ENCODE peak calls at places on chromosome 10, in eight cellular contexts. K, Y, W, I, P, T, V and R are unnamed samples. For H3K4me1, the result is how much of the 10 kb centered on the place peaks cover.

GRCh38 chr10:34171957-34172527 is 643.1 kb downstream of the PARD3 start:
- DNase-seq in K (no peak), Y (no peak), W (no peak), I (no peak), P (no peak), T (no peak), V (no peak), R (no peak)

GRCh38 chr10:96470108-96470743 is 43.5 kb downstream of the TLL2 start:
- DNase-seq in K (no peak), Y (peak), W (no peak), I (peak), P (no peak), T (peak), V (peak), R (no peak)

GRCh38 chr10:76582536-76582935 is 1055.1 kb downstream of the KCNMA1 start:
- DNase-seq in K (no peak), Y (no peak), W (no peak), I (no peak), P (no peak), T (no peak), V (no peak), R (no peak)

GRCh38 chr10:73991846-73992245 is 6.1 kb upstream of the VCL start:
- DNase-seq in K (no peak), Y (no peak), W (no peak), I (no peak), P (no peak), T (peak), V (no peak), R (peak)

GRCh38 chr10:92064506-92064905 is 140.9 kb downstream of the BTAF1 start:
- DNase-seq in K (no peak), Y (no peak), W (no peak), I (no peak), P (no peak), T (no peak), V (no peak), R (no peak)

GRCh38 chr10:14451341-14451740 is 120.6 kb upstream of the FRMD4A start:
- DNase-seq in K (no peak), Y (no peak), W (no peak), I (no peak), P (no peak), T (no peak), V (no peak), R (no peak)

GRCh38 chr10:129513312-129513711 is 46.3 kb downstream of the MGMT start:
- DNase-seq in K (no peak), Y (no peak), W (no peak), I (no peak), P (no peak), T (no peak), V (peak), R (no peak)

GRCh38 chr10:6497524-6498140 is 82.4 kb downstream of the PRKCQ start:
- DNase-seq in K (no peak), Y (no peak), W (no peak), I (no peak), P (no peak), T (no peak), V (no peak), R (no peak)

GRCh38 chr10:30847642-30848041 is 184.0 kb downstream of the ZNF438 start:
- DNase-seq in K (no peak), Y (no peak), W (no peak), I (no peak), P (no peak), T (no peak), V (no peak), R (no peak)

GRCh38 chr10:95374597-95375209 is 83.9 kb upstream of the PDLIM1 start:
- DNase-seq in K (peak), Y (peak), W (peak), I (peak), P (peak), T (peak), V (peak), R (peak)

GRCh38 chr10:86363833-86364511 is 2.6 kb downstream of the GRID1 start:
- DNase-seq in K (no peak), Y (no peak), W (peak), I (no peak), P (no peak), T (no peak), V (peak), R (no peak)

GRCh38 chr10:72356987-72357386 is 2.3 kb upstream of the DNAJB12 start:
- DNase-seq in K (no peak), Y (no peak), W (peak), I (no peak), P (no peak), T (no peak), V (no peak), R (no peak)

GRCh38 chr10:47311193-47311899 is 10.9 kb upstream of the GDF2 start:
- DNase-seq in K (no peak), Y (no peak), W (no peak), I (no peak), P (no peak), T (no peak), V (no peak), R (no peak)

GRCh38 chr10:70328018-70328417 is 44.2 kb upstream of the NPFFR1 start:
- DNase-seq in K (no peak), Y (no peak), W (no peak), I (no peak), P (no peak), T (no peak), V (no peak), R (no peak)

GRCh38 chr10:80579849-80580645 is 42.3 kb downstream of the SH2D4B start:
- DNase-seq in K (no peak), Y (no peak), W (no peak), I (no peak), P (no peak), T (no peak), V (no peak), R (no peak)

GRCh38 chr10:98916751-98917150 is 318.9 kb downstream of the HPSE2 start:
- DNase-seq in K (no peak), Y (no peak), W (no peak), I (no peak), P (no peak), T (no peak), V (no peak), R (no peak)

GRCh38 chr10:1377231-1377630 is 321.0 kb downstream of the WDR37 start:
- DNase-seq in K (no peak), Y (no peak), W (no peak), I (no peak), P (no peak), T (no peak), V (no peak), R (no peak)

GRCh38 chr10:78009662-78010061 is 19.7 kb downstream of the POLR3A start:
- DNase-seq in K (no peak), Y (no peak), W (no peak), I (no peak), P (no peak), T (no peak), V (no peak), R (no peak)

GRCh38 chr10:17033529-17034250 is 95.9 kb downstream of the CUBN start:
- DNase-seq in K (no peak), Y (no peak), W (no peak), I (no peak), P (no peak), T (no peak), V (no peak), R (no peak)

GRCh38 chr10:8049151-8049873 is 5.2 kb upstream of the GATA3 start:
- DNase-seq in K (no peak), Y (no peak), W (peak), I (peak), P (no peak), T (no peak), V (no peak), R (no peak)

GRCh38 chr10:6563075-6563474 is 17.0 kb downstream of the PRKCQ start:
- DNase-seq in K (no peak), Y (no peak), W (no peak), I (no peak), P (no peak), T (no peak), V (no peak), R (no peak)

GRCh38 chr10:44576715-44577191 is 191.9 kb upstream of the CXCL12 start:
- DNase-seq in K (no peak), Y (no peak), W (no peak), I (no peak), P (no peak), T (no peak), V (no peak), R (peak)

GRCh38 chr10:43322769-43323168 is 48.7 kb upstream of the FXYD4 start:
- DNase-seq in K (peak), Y (peak), W (peak), I (peak), P (peak), T (peak), V (peak), R (peak)

GRCh38 chr10:49398000-49398861 is 2.3 kb upstream of the DRGX start:
- DNase-seq in K (no peak), Y (no peak), W (peak), I (peak), P (no peak), T (peak), V (peak), R (peak)

GRCh38 chr10:112746329-112746728 is 203.7 kb upstream of the TCF7L2 start:
- DNase-seq in K (no peak), Y (no peak), W (no peak), I (no peak), P (no peak), T (no peak), V (no peak), R (no peak)

GRCh38 chr10:5014936-5015335 is 11.3 kb upstream of the AKR1C2 start:
- DNase-seq in K (no peak), Y (no peak), W (no peak), I (no peak), P (no peak), T (no peak), V (no peak), R (no peak)

GRCh38 chr10:69693886-69694285 is 63.8 kb downstream of the FAM241B start:
- DNase-seq in K (no peak), Y (no peak), W (no peak), I (no peak), P (no peak), T (no peak), V (no peak), R (no peak)

GRCh38 chr10:74135452-74135851 is 15.2 kb downstream of the AP3M1 start:
- DNase-seq in K (no peak), Y (no peak), W (no peak), I (no peak), P (no peak), T (no peak), V (no peak), R (no peak)

GRCh38 chr10:104735036-104735435 is 93.9 kb downstream of the SORCS3 start:
- DNase-seq in K (no peak), Y (no peak), W (no peak), I (no peak), P (no peak), T (peak), V (peak), R (peak)

GRCh38 chr10:52644678-52645434 is 127.7 kb downstream of the MBL2 start:
- DNase-seq in K (peak), Y (peak), W (no peak), I (peak), P (no peak), T (peak), V (no peak), R (no peak)

GRCh38 chr10:132891994-132892393 is 50.4 kb downstream of the CFAP46 start:
- DNase-seq in K (no peak), Y (no peak), W (peak), I (peak), P (peak), T (peak), V (no peak), R (no peak)

GRCh38 chr10:127243490-127244272 is 47.3 kb upstream of the INSYN2A start:
- DNase-seq in K (no peak), Y (peak), W (no peak), I (peak), P (no peak), T (peak), V (peak), R (no peak)

GRCh38 chr10:37747081-37747480 is 110.3 kb downstream of the ZNF248 start:
- DNase-seq in K (no peak), Y (no peak), W (no peak), I (no peak), P (no peak), T (no peak), V (no peak), R (no peak)

GRCh38 chr10:61752111-61753011 is 89.6 kb downstream of the CABCOCO1 start:
- DNase-seq in K (no peak), Y (no peak), W (no peak), I (peak), P (no peak), T (no peak), V (no peak), R (no peak)

DNA sequence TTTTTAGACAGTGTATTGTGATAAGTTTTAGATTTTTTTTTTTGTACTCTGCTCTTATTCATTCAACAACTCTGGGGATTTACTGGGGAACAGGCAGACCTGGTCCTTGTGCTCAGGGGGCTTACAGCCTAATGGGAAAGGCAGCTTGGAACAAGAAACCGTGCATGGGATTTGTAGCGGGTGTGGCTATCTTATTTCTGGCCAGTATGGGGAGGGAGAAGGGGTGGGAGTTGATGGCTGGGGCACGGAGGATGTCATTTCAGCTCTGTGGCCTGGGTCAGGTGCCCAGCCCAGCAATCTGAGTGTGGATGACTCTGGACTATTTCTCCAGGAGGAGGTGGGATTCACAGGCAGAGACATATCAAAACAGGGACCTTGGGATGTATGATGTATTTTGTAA is 47.0 kb downstream of the GRK5 start:
- DNase-seq in K (no peak), Y (no peak), W (no peak), I (no peak), P (no peak), T (no peak), V (no peak), R (no peak)
- H3K4me1 ChIP-seq in K (under half), Y (under half), W (under half), I (under half), P (under half), T (half or more), V (under half), R (half or more)

GRCh38 chr10:75229961-75230360 is 5.8 kb downstream of the COMTD1 start:
- DNase-seq in K (no peak), Y (no peak), W (no peak), I (no peak), P (no peak), T (no peak), V (no peak), R (no peak)
- H3K4me1 ChIP-seq in K (under half), Y (under half), W (under half), I (under half), P (under half), T (half or more), V (under half), R (half or more)

GRCh38 chr10:29032229-29032628 is 256.6 kb upstream of the LYZL1 start:
- DNase-seq in K (no peak), Y (no peak), W (no peak), I (no peak), P (no peak), T (no peak), V (no peak), R (no peak)
- H3K4me1 ChIP-seq in K (under half), Y (under half), W (under half), I (under half), P (under half), T (under half), V (under half), R (under half)

DNA sequence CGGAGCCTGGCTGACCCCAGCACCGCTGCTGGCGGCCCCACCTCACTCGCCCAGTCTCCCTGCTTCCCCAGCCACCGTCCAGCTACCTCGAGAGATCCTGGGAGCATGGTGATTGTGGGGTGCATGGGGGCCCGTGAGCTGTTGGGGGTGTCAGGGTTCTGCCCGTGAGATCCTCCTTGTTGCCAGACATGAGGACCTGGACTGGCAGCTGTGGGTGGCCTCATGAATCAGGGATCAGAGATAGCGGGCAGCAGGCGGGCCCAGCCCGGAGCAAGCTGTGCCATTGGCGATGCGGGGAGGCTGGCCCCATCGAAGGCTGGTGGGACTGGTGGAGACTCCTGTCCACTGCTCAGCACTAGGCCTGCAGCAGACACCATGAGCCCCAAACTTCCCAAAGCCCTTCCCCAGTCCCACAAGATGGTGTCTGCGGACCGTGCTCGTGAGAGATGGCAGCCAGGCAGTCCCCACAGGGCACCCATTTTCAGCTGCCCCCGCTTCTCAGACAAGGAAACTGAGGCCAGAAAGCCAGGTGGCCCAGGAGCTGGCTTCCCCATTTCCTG is 75.6 kb downstream of the LHPP start:
- DNase-seq in K (no peak), Y (no peak), W (no peak), I (no peak), P (no peak), T (peak), V (no peak), R (no peak)
- H3K4me1 ChIP-seq in K (under half), Y (under half), W (under half), I (under half), P (under half), T (under half), V (under half), R (under half)

DNA sequence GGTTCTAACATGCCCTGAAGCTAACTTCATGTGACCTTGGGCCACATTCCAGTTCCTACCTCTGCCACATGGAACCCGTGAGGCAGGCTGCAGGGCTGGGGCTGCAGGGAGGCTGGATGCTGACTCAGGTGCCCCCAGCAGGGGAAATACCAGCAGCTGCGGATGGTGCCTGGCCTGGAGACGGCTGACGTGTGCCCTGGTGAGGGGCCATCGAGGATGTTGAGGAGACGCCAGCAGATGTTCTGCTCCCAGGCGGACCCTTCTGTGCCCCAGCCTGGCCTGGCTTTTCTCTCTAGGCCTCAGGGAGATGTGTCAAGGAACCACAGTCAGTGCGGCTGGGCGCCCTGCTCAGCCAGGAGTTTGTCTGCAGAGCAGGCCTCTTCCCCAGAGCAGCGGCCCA is 8.8 kb downstream of the BAG3 start:
- DNase-seq in K (no peak), Y (no peak), W (no peak), I (peak), P (no peak), T (no peak), V (no peak), R (peak)
- H3K4me1 ChIP-seq in K (under half), Y (under half), W (under half), I (under half), P (under half), T (half or more), V (under half), R (half or more)

DNA sequence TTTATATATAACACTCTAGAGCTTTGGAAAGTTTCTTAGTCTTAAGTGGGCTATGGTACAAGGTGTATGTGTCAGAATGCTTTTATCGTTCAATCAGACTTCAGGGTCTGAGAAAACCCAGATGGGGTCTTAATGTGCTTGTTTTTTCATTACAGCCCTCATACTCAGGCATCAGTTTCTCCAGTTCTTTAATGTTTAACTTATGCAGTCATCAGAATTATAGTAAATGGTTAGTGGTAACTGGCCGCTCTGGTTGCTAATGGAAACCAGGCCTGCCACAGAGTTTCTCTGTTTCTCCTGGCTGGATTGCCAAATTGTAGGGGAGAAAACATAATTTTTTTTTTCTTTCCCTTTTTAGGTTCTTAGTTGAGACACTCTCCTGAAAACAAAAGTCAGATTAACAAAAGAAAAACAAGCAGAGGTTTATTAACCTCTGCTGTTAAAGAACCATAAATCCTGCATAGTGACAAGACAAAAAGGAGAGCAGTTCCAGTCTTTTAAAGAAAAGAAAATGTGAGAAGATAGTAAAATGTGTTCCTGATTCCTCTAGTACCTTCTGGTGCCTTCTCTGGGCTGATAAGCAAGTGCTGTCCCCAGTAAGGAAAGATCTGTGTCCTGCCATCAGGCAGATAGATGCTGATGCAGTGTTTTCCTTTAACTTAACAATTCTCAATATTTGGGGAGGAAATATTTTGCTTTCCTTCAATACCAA is 21.5 kb upstream of the GHITM start:
- DNase-seq in K (no peak), Y (no peak), W (no peak), I (no peak), P (peak), T (no peak), V (no peak), R (no peak)
- H3K4me1 ChIP-seq in K (under half), Y (under half), W (under half), I (under half), P (under half), T (under half), V (under half), R (under half)

DNA sequence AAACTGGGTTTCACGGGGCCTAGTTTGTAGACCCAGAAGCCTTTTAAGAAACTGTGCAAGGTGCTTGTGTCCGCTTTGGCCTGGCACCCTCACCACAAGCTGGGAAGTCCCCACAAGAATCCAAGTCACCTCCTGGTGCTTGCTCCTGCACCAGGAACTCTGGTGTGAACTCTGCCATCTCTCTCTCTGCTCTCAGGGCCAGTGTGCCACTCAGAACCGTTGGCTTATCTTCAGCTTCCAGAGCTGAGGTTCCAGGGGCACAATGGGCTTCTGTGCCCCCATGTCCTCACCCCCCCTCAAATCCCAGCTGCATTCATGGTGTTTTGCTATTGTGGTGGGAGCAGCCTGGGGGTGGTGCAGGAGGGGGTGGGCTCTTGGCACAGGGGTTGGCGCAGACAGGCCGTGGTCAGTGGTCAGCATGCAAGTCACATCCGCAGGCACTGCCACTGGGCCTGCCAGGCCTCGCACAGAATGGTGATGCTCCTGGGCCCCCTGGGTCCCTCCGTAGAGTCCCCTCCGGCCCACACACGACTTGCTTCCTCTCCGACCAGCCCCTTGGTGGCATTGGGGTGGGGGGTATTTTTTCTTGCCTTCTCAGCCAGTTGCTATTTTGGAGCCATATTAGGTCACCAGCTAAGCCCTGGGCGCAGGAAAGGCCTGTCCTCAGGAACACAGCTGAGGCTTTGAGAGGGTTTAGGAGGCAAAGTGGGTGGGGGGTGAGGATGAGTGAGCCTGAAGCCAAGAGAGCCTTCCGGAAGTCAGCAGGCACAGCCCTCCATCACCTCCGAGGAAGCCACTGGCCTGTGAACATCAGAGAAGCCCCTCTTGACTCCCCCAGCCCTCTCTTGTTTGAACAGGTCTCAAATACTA is 3.0 kb downstream of the ZCCHC24 start:
- DNase-seq in K (no peak), Y (no peak), W (no peak), I (no peak), P (no peak), T (no peak), V (no peak), R (no peak)
- H3K4me1 ChIP-seq in K (under half), Y (under half), W (under half), I (under half), P (under half), T (half or more), V (under half), R (half or more)

GRCh38 chr10:88241501-88241900 is 341.6 kb downstream of the RNLS start:
- DNase-seq in K (no peak), Y (no peak), W (no peak), I (no peak), P (no peak), T (no peak), V (no peak), R (no peak)
- H3K4me1 ChIP-seq in K (under half), Y (under half), W (under half), I (under half), P (under half), T (half or more), V (under half), R (half or more)

GRCh38 chr10:102626026-102626686 is 18.1 kb upstream of the TRIM8 start:
- DNase-seq in K (no peak), Y (no peak), W (peak), I (peak), P (no peak), T (peak), V (no peak), R (no peak)
- H3K4me1 ChIP-seq in K (under half), Y (under half), W (under half), I (half or more), P (under half), T (half or more), V (under half), R (half or more)